ENCODE peak calls at places on chromosomes 4 and X, in eight cellular contexts. One of them, this sample, is unnamed.

GRCh38 chr4:54085284-54085683 is 14.7 kb upstream of the GSX2 start:
- DNase-seq in B cell: no peak
- DNase-seq in K562: no peak
- DNase-seq in cardiac fibroblast: peak; percentile 96
- DNase-seq in left ventricle myocardium inferior: no peak
- DNase-seq in Peyer's patch: no peak
- DNase-seq in A549: peak; percentile 65
- DNase-seq in omental fat pad: no peak
- DNase-seq in this sample: no peak

GRCh38 chrX:37926700-37927099 is 79.3 kb upstream of the DYNLT3 start:
- DNase-seq in B cell: no peak
- DNase-seq in Peyer's patch: no peak
- DNase-seq in left ventricle myocardium inferior: no peak
- DNase-seq in K562: peak; percentile 26
- DNase-seq in cardiac fibroblast: peak; percentile 61
- DNase-seq in omental fat pad: no peak
- DNase-seq in A549: peak; percentile 25
- DNase-seq in this sample: no peak

GRCh38 chrX:52280812-52281211 is 88.0 kb upstream of the XAGE2 start:
- DNase-seq in K562: no peak
- DNase-seq in A549: no peak
- DNase-seq in B cell: no peak
- DNase-seq in cardiac fibroblast: no peak
- DNase-seq in Peyer's patch: no peak
- DNase-seq in omental fat pad: no peak
- DNase-seq in left ventricle myocardium inferior: no peak
- DNase-seq in this sample: no peak

GRCh38 chrX:45952030-45952429 is 593.2 kb downstream of the ZNF674 start:
- DNase-seq in Peyer's patch: no peak
- DNase-seq in K562: no peak
- DNase-seq in A549: no peak
- DNase-seq in cardiac fibroblast: no peak
- DNase-seq in omental fat pad: no peak
- DNase-seq in B cell: no peak
- DNase-seq in left ventricle myocardium inferior: no peak
- DNase-seq in this sample: no peak

GRCh38 chr4:87966095-87966496 is 9.4 kb upstream of the SPP1 start:
- DNase-seq in B cell: no peak
- DNase-seq in Peyer's patch: no peak
- DNase-seq in left ventricle myocardium inferior: no peak
- DNase-seq in A549: no peak
- DNase-seq in K562: no peak
- DNase-seq in omental fat pad: no peak
- DNase-seq in cardiac fibroblast: no peak
- DNase-seq in this sample: no peak

GRCh38 chr4:41887821-41888699 is 47.2 kb upstream of the TMEM33 start:
- DNase-seq in A549: peak; percentile 42
- DNase-seq in B cell: no peak
- DNase-seq in Peyer's patch: peak; percentile 63
- DNase-seq in left ventricle myocardium inferior: no peak
- DNase-seq in K562: peak; percentile 39
- DNase-seq in omental fat pad: no peak
- DNase-seq in cardiac fibroblast: peak; percentile 75
- DNase-seq in this sample: no peak

GRCh38 chr4:25767877-25768475 is 94.8 kb downstream of the SEL1L3 start:
- DNase-seq in B cell: no peak
- DNase-seq in left ventricle myocardium inferior: peak; percentile 36
- DNase-seq in omental fat pad: no peak
- DNase-seq in Peyer's patch: peak; percentile 66
- DNase-seq in A549: peak; percentile 66
- DNase-seq in cardiac fibroblast: peak; percentile 81
- DNase-seq in K562: peak; percentile 29
- DNase-seq in this sample: no peak

GRCh38 chr4:156347412-156348075 is 393.9 kb upstream of the CTSO start:
- DNase-seq in K562: no peak
- DNase-seq in omental fat pad: no peak
- DNase-seq in cardiac fibroblast: peak; percentile 51
- DNase-seq in B cell: no peak
- DNase-seq in Peyer's patch: no peak
- DNase-seq in A549: no peak
- DNase-seq in left ventricle myocardium inferior: no peak
- DNase-seq in this sample: no peak

GRCh38 chr4:128225148-128225547 is 62.5 kb downstream of the PGRMC2 start:
- DNase-seq in K562: no peak
- DNase-seq in B cell: no peak
- DNase-seq in omental fat pad: no peak
- DNase-seq in A549: no peak
- DNase-seq in cardiac fibroblast: peak; percentile 77
- DNase-seq in Peyer's patch: no peak
- DNase-seq in left ventricle myocardium inferior: no peak
- DNase-seq in this sample: no peak

GRCh38 chr4:1288786-1289185 is 905 bp upstream of the MAEA start:
- DNase-seq in B cell: no peak
- DNase-seq in omental fat pad: no peak
- DNase-seq in Peyer's patch: no peak
- DNase-seq in A549: no peak
- DNase-seq in cardiac fibroblast: no peak
- DNase-seq in K562: no peak
- DNase-seq in left ventricle myocardium inferior: no peak
- DNase-seq in this sample: no peak

GRCh38 chr4:41683321-41683720 is 65.2 kb downstream of the PHOX2B start:
- DNase-seq in omental fat pad: no peak
- DNase-seq in cardiac fibroblast: no peak
- DNase-seq in B cell: no peak
- DNase-seq in A549: no peak
- DNase-seq in K562: no peak
- DNase-seq in left ventricle myocardium inferior: no peak
- DNase-seq in Peyer's patch: no peak
- DNase-seq in this sample: no peak

GRCh38 chrX:78321809-78322208 is 5.6 kb downstream of the CYSLTR1 start:
- DNase-seq in cardiac fibroblast: no peak
- DNase-seq in A549: no peak
- DNase-seq in K562: no peak
- DNase-seq in omental fat pad: no peak
- DNase-seq in B cell: peak; percentile 42
- DNase-seq in Peyer's patch: peak; percentile 85
- DNase-seq in left ventricle myocardium inferior: peak; percentile 14
- DNase-seq in this sample: no peak

GRCh38 chr4:159191989-159192388 is 89.1 kb downstream of the RAPGEF2 start:
- DNase-seq in Peyer's patch: no peak
- DNase-seq in cardiac fibroblast: peak; percentile 88
- DNase-seq in A549: peak; percentile 75
- DNase-seq in K562: no peak
- DNase-seq in omental fat pad: no peak
- DNase-seq in left ventricle myocardium inferior: no peak
- DNase-seq in B cell: no peak
- DNase-seq in this sample: no peak

GRCh38 chr4:141142423-141142822 is 9.2 kb upstream of the RNF150 start:
- DNase-seq in Peyer's patch: no peak
- DNase-seq in left ventricle myocardium inferior: no peak
- DNase-seq in A549: no peak
- DNase-seq in K562: no peak
- DNase-seq in cardiac fibroblast: no peak
- DNase-seq in B cell: no peak
- DNase-seq in omental fat pad: no peak
- DNase-seq in this sample: no peak

GRCh38 chrX:74523224-74523623 is 91.2 kb downstream of the RLIM start:
- DNase-seq in left ventricle myocardium inferior: no peak
- DNase-seq in A549: no peak
- DNase-seq in omental fat pad: no peak
- DNase-seq in B cell: no peak
- DNase-seq in K562: no peak
- DNase-seq in cardiac fibroblast: no peak
- DNase-seq in Peyer's patch: no peak
- DNase-seq in this sample: no peak

GRCh38 chr4:141255016-141255415 is 34.3 kb downstream of the ZNF330 start:
- DNase-seq in Peyer's patch: no peak
- DNase-seq in left ventricle myocardium inferior: no peak
- DNase-seq in omental fat pad: no peak
- DNase-seq in A549: no peak
- DNase-seq in B cell: no peak
- DNase-seq in K562: no peak
- DNase-seq in cardiac fibroblast: peak; percentile 26
- DNase-seq in this sample: no peak

GRCh38 chr4:28776004-28776403 is 1915.4 kb downstream of the STIM2 start:
- DNase-seq in cardiac fibroblast: no peak
- DNase-seq in left ventricle myocardium inferior: no peak
- DNase-seq in A549: no peak
- DNase-seq in B cell: no peak
- DNase-seq in Peyer's patch: no peak
- DNase-seq in K562: no peak
- DNase-seq in omental fat pad: no peak
- DNase-seq in this sample: no peak

GRCh38 chrX:139905743-139906142 is 27.1 kb downstream of the ATP11C start:
- DNase-seq in left ventricle myocardium inferior: no peak
- DNase-seq in K562: no peak
- DNase-seq in omental fat pad: no peak
- DNase-seq in A549: no peak
- DNase-seq in cardiac fibroblast: no peak
- DNase-seq in Peyer's patch: no peak
- DNase-seq in B cell: no peak
- DNase-seq in this sample: no peak

GRCh38 chr4:70734168-70734954 is 12.6 kb downstream of the RUFY3 start:
- DNase-seq in B cell: peak; percentile 67
- DNase-seq in K562: no peak
- DNase-seq in Peyer's patch: peak; percentile 65
- DNase-seq in left ventricle myocardium inferior: no peak
- DNase-seq in cardiac fibroblast: peak; percentile 62
- DNase-seq in omental fat pad: no peak
- DNase-seq in A549: no peak
- DNase-seq in this sample: no peak

GRCh38 chr4:18882468-18882867 is 860.9 kb upstream of the LCORL start:
- DNase-seq in A549: peak; percentile 17
- DNase-seq in Peyer's patch: no peak
- DNase-seq in K562: no peak
- DNase-seq in omental fat pad: no peak
- DNase-seq in B cell: no peak
- DNase-seq in left ventricle myocardium inferior: no peak
- DNase-seq in cardiac fibroblast: peak; percentile 41
- DNase-seq in this sample: no peak

GRCh38 chr4:39256436-39256835 is 74.1 kb downstream of the WDR19 start:
- DNase-seq in B cell: no peak
- DNase-seq in Peyer's patch: no peak
- DNase-seq in left ventricle myocardium inferior: no peak
- DNase-seq in cardiac fibroblast: peak; percentile 51
- DNase-seq in A549: no peak
- DNase-seq in omental fat pad: no peak
- DNase-seq in K562: no peak
- DNase-seq in this sample: no peak

GRCh38 chr4:42172921-42173320 is 20.5 kb upstream of the BEND4 start:
- DNase-seq in left ventricle myocardium inferior: no peak
- DNase-seq in K562: no peak
- DNase-seq in Peyer's patch: no peak
- DNase-seq in B cell: no peak
- DNase-seq in A549: no peak
- DNase-seq in omental fat pad: no peak
- DNase-seq in cardiac fibroblast: no peak
- DNase-seq in this sample: no peak

GRCh38 chrX:49959602-49960001 is 37.2 kb downstream of the CLCN5 start:
- DNase-seq in Peyer's patch: no peak
- DNase-seq in left ventricle myocardium inferior: no peak
- DNase-seq in cardiac fibroblast: no peak
- DNase-seq in K562: no peak
- DNase-seq in B cell: no peak
- DNase-seq in A549: no peak
- DNase-seq in omental fat pad: no peak
- DNase-seq in this sample: no peak

DNA sequence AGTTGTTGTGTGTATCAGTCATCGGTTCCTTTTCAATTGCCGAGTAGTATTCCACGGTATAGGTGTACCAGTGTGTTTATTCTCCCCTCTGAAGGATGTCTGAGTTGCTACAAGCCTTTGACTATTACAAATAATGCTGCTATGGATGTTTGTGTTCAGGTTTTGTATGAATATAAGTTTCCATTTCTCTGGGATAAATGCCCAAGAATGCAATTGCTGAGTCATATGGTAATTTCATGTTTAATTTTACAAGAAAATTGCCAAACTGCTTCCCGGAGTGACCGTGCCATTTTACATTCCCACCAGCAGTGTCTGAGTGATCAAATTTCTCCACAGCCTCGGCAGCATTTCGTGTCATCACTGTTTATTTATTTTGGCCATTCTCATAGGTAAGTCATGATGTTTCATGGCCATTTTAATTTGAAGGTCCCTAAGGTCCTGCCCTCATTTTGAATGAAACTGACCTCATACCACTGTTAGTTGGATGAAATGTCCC is 73.9 kb downstream of the IRF2 start:
- DNase-seq in A549: peak; percentile 58
- DNase-seq in left ventricle myocardium inferior: no peak
- DNase-seq in omental fat pad: no peak
- DNase-seq in cardiac fibroblast: peak; percentile 99
- DNase-seq in Peyer's patch: no peak
- DNase-seq in K562: no peak
- DNase-seq in B cell: no peak
- DNase-seq in this sample: no peak
- TF ChIP-seq CTCF in A549: no peak
- TF ChIP-seq CTCF in left ventricle myocardium inferior: no peak
- TF ChIP-seq CTCF in omental fat pad: no peak
- TF ChIP-seq CTCF in cardiac fibroblast: peak; percentile 48
- TF ChIP-seq CTCF in Peyer's patch: no peak
- TF ChIP-seq CTCF in K562: no peak
- TF ChIP-seq CTCF in B cell: no peak
- TF ChIP-seq CTCF in this sample: no peak

GRCh38 chr4:72340803-72341431 is 228.1 kb downstream of the ADAMTS3 start:
- DNase-seq in K562: no peak
- DNase-seq in A549: no peak
- DNase-seq in omental fat pad: no peak
- DNase-seq in B cell: no peak
- DNase-seq in Peyer's patch: no peak
- DNase-seq in cardiac fibroblast: peak; percentile 6
- DNase-seq in left ventricle myocardium inferior: no peak
- DNase-seq in this sample: no peak
- TF ChIP-seq CTCF in K562: no peak
- TF ChIP-seq CTCF in A549: no peak
- TF ChIP-seq CTCF in omental fat pad: no peak
- TF ChIP-seq CTCF in B cell: no peak
- TF ChIP-seq CTCF in Peyer's patch: no peak
- TF ChIP-seq CTCF in cardiac fibroblast: no peak
- TF ChIP-seq CTCF in left ventricle myocardium inferior: no peak
- TF ChIP-seq CTCF in this sample: no peak

GRCh38 chr4:118975487-118976192 is 87.0 kb downstream of the SYNPO2 start:
- DNase-seq in left ventricle myocardium inferior: no peak
- DNase-seq in omental fat pad: no peak
- DNase-seq in B cell: no peak
- DNase-seq in Peyer's patch: no peak
- DNase-seq in cardiac fibroblast: no peak
- DNase-seq in K562: no peak
- DNase-seq in A549: no peak
- DNase-seq in this sample: no peak
- TF ChIP-seq CTCF in left ventricle myocardium inferior: no peak
- TF ChIP-seq CTCF in omental fat pad: no peak
- TF ChIP-seq CTCF in B cell: no peak
- TF ChIP-seq CTCF in Peyer's patch: no peak
- TF ChIP-seq CTCF in cardiac fibroblast: no peak
- TF ChIP-seq CTCF in K562: no peak
- TF ChIP-seq CTCF in A549: no peak
- TF ChIP-seq CTCF in this sample: no peak

DNA sequence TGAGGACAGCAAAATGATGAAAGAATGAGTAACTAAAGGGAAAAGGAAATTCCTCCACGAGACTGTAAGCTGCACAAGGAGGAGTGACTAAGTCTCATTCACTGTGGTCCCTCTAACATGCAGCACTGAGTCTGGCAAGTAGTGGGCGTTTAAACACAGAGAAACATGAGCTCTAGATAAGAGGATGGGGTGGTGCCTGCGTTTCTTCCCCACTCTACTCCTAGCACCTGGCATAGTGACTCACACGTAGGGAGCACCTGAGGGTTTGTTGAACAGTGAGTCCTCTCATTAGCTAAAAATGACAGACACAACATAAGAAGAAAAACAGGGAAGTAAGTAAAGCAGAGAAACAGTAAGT is 105.8 kb upstream of the CBR4 start:
- DNase-seq in A549: peak; percentile 48
- DNase-seq in Peyer's patch: peak; percentile 65
- DNase-seq in left ventricle myocardium inferior: no peak
- DNase-seq in cardiac fibroblast: peak; percentile 98
- DNase-seq in K562: no peak
- DNase-seq in B cell: no peak
- DNase-seq in omental fat pad: no peak
- DNase-seq in this sample: no peak
- TF ChIP-seq CTCF in A549: no peak
- TF ChIP-seq CTCF in Peyer's patch: no peak
- TF ChIP-seq CTCF in left ventricle myocardium inferior: no peak
- TF ChIP-seq CTCF in cardiac fibroblast: peak; percentile 50
- TF ChIP-seq CTCF in K562: no peak
- TF ChIP-seq CTCF in B cell: no peak
- TF ChIP-seq CTCF in omental fat pad: no peak
- TF ChIP-seq CTCF in this sample: no peak

This sample was measured in natural killer cell.